ENCODE peak calls at places on chromosomes 12 and 14, in seven cellular contexts. K is ovary, S is HepG2, Y is stomach, M is sigmoid colon, U is A549, L is transverse colon. B is an unnamed sample. For H3K4me1, the result is how much of the 10 kb centered on the place peaks cover.

GRCh38 chr12:73598626-73599025 is 939.0 kb upstream of the ATXN7L3B start:
- DNase-seq in K (no peak), S (no peak), Y (no peak), M (no peak), U (no peak), L (no peak), B (no peak)

GRCh38 chr14:70670992-70671651 is 29.4 kb downstream of the TTC9 start:
- DNase-seq in K (no peak), S (no peak), Y (no peak), M (no peak), U (no peak), L (no peak), B (no peak)

GRCh38 chr12:86456241-86456640 is 200.1 kb upstream of the MGAT4C start:
- DNase-seq in K (no peak), S (no peak), Y (no peak), M (no peak), U (no peak), L (no peak), B (no peak)

GRCh38 chr14:68470361-68470760 is 322.5 kb downstream of the ZFP36L1 start:
- DNase-seq in K (no peak), S (no peak), Y (no peak), M (no peak), U (no peak), L (no peak), B (no peak)

GRCh38 chr14:74840603-74841030 is 35.3 kb downstream of the PROX2 start:
- DNase-seq in K (no peak), S (no peak), Y (no peak), M (no peak), U (no peak), L (no peak), B (no peak)

GRCh38 chr12:124359671-124360581 is 65.0 kb downstream of the RFLNA start:
- DNase-seq in K (peak), S (no peak), Y (peak), M (peak), U (no peak), L (peak), B (peak)

GRCh38 chr12:28027947-28028724 is 55.6 kb upstream of the PTHLH start:
- DNase-seq in K (no peak), S (no peak), Y (no peak), M (no peak), U (no peak), L (no peak), B (no peak)

GRCh38 chr14:67440513-67440912 is 28.5 kb upstream of the PLEK2 start:
- DNase-seq in K (no peak), S (no peak), Y (no peak), M (no peak), U (no peak), L (peak), B (no peak)

GRCh38 chr14:65849558-65849957 is 437.0 kb downstream of the FUT8 start:
- DNase-seq in K (no peak), S (no peak), Y (no peak), M (no peak), U (no peak), L (no peak), B (no peak)

GRCh38 chr12:119014368-119014767 is 33.0 kb downstream of the SRRM4 start:
- DNase-seq in K (no peak), S (no peak), Y (no peak), M (no peak), U (no peak), L (no peak), B (no peak)

GRCh38 chr12:25384954-25385216 is 134.2 kb upstream of the KRAS start:
- DNase-seq in K (no peak), S (no peak), Y (no peak), M (no peak), U (no peak), L (no peak), B (no peak)

GRCh38 chr12:3838065-3838464 is 35.1 kb downstream of the PARP11 start:
- DNase-seq in K (no peak), S (no peak), Y (no peak), M (no peak), U (no peak), L (no peak), B (no peak)

GRCh38 chr14:92316937-92317336 is 6.0 kb upstream of the SLC24A4 start:
- DNase-seq in K (no peak), S (no peak), Y (no peak), M (no peak), U (peak), L (no peak), B (no peak)

GRCh38 chr14:57420986-57421385 is 30.6 kb downstream of the NAA30 start:
- DNase-seq in K (no peak), S (no peak), Y (no peak), M (no peak), U (no peak), L (no peak), B (no peak)

GRCh38 chr12:117803013-117803412 is 165.8 kb downstream of the KSR2 start:
- DNase-seq in K (no peak), S (peak), Y (no peak), M (no peak), U (peak), L (peak), B (no peak)

GRCh38 chr12:105347486-105347885 is 17.0 kb downstream of the C12orf75 start:
- DNase-seq in K (no peak), S (no peak), Y (no peak), M (no peak), U (no peak), L (no peak), B (no peak)

GRCh38 chr12:53722450-53723041 is 4.7 kb downstream of the CALCOCO1 start:
- DNase-seq in K (no peak), S (no peak), Y (no peak), M (peak), U (no peak), L (no peak), B (no peak)

GRCh38 chr14:24289649-24290283 is 9.8 kb downstream of the DHRS1 start:
- DNase-seq in K (no peak), S (no peak), Y (no peak), M (no peak), U (no peak), L (no peak), B (no peak)

GRCh38 chr12:75528692-75529091 is 17.3 kb upstream of the KRR1 start:
- DNase-seq in K (no peak), S (no peak), Y (no peak), M (no peak), U (no peak), L (no peak), B (no peak)

GRCh38 chr12:75528272-75528671 is 16.9 kb upstream of the KRR1 start:
- DNase-seq in K (no peak), S (no peak), Y (no peak), M (no peak), U (no peak), L (no peak), B (no peak)

GRCh38 chr12:75529826-75530225 is 18.4 kb upstream of the KRR1 start:
- DNase-seq in K (no peak), S (no peak), Y (no peak), M (no peak), U (no peak), L (no peak), B (no peak)

GRCh38 chr12:75525263-75525662 is 13.9 kb upstream of the KRR1 start:
- DNase-seq in K (no peak), S (no peak), Y (no peak), M (no peak), U (no peak), L (no peak), B (no peak)

DNA sequence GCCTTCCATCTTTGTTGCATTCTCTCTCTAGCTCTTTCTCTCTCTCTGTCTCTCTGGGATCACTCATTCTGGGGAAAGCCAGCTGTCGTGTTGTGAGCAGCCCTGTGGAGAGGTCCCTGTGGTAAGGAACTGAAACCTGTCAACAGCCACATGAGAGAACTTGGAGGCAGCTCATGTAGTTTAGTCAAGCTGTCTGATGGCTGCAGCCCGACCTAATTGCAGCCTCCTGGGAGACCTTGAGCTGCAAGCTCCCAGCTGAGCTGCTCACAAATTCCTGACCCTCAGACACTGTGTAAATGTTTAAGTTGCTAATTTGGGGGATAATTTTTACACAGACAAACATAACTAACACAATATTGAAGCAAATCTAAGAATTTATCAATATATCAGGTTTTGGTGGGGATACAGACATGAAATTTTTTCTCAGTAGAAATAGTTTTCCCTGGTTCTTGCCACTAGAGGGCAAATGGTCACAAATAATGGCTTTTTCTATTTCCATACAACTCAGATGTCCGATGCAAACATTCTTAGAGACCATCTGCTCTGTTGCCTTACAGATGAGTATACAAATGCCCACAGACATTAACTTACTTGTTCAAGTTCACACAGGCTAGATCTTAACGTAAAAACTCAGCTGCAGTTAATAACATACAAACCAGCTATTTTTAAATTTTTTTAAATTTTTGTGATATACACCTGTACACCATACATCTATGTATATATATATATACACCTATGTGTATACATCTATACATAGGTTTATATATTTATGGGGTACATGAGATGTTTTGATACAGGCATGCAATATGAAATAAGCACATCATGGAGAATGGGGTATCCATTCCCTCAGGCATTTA is 15.5 kb upstream of the KRR1 start:
- DNase-seq in K (no peak), S (peak), Y (no peak), M (peak), U (peak), L (no peak), B (no peak)
- TF ChIP-seq EP300 in K (no peak), S (no peak), Y (no peak), M (no peak), U (no peak), L (no peak), B (no peak)

GRCh38 chr14:103692871-103693270 is 22.4 kb downstream of the XRCC3 start:
- DNase-seq in K (no peak), S (no peak), Y (no peak), M (no peak), U (no peak), L (peak), B (peak)

GRCh38 chr14:103695331-103696026 is 19.8 kb downstream of the XRCC3 start:
- DNase-seq in K (no peak), S (no peak), Y (no peak), M (no peak), U (no peak), L (no peak), B (no peak)

GRCh38 chr14:103696027-103696402 is 19.2 kb downstream of the XRCC3 start:
- DNase-seq in K (no peak), S (no peak), Y (no peak), M (no peak), U (no peak), L (no peak), B (no peak)

GRCh38 chr14:103693514-103693913 is 21.7 kb downstream of the XRCC3 start:
- DNase-seq in K (no peak), S (no peak), Y (peak), M (no peak), U (no peak), L (peak), B (no peak)

DNA sequence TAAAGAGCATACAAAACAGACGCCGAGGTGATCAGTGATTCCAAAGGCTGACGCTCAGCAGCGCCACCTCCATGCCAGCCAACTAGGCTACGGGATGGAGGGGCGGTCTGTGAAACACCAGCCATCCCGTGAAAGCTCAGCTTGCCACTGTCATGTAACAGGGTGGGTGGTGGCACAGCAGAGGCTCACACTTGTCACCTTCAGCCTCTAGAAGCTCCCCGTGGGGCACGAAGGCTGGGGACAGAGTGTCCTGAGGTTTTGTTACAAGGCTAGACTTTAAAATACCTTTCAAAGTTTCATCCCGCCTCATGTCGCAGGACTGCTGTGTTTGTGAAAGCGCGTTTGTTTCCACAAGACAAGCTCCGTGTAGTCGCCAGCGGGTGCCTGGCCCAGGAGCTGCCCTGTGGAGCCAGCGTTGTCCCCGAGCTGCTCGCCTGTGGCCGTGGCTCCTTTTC is 20.7 kb downstream of the XRCC3 start:
- DNase-seq in K (no peak), S (no peak), Y (no peak), M (no peak), U (no peak), L (no peak), B (no peak)
- H3K4me1 ChIP-seq in K (under half), S (under half), Y (under half), M (under half), U (under half), L (under half), B (half or more)

GRCh38 chr12:108318472-108319275 is 20.4 kb downstream of the CMKLR1 start:
- DNase-seq in K (no peak), S (no peak), Y (no peak), M (no peak), U (no peak), L (no peak), B (no peak)

GRCh38 chr12:108319277-108320234 is 19.6 kb downstream of the CMKLR1 start:
- DNase-seq in K (no peak), S (no peak), Y (no peak), M (no peak), U (no peak), L (no peak), B (no peak)

GRCh38 chr12:108321688-108322087 is 17.4 kb downstream of the CMKLR1 start:
- DNase-seq in K (no peak), S (no peak), Y (no peak), M (no peak), U (no peak), L (no peak), B (no peak)

GRCh38 chr12:108322998-108323397 is 16.1 kb downstream of the CMKLR1 start:
- DNase-seq in K (no peak), S (no peak), Y (no peak), M (no peak), U (no peak), L (no peak), B (no peak)

GRCh38 chr12:108320503-108321293 is 18.4 kb downstream of the CMKLR1 start:
- DNase-seq in K (no peak), S (no peak), Y (no peak), M (no peak), U (no peak), L (no peak), B (no peak)
- TF ChIP-seq CTCF in K (no peak), S (no peak), Y (no peak), M (no peak), U (no peak), L (no peak), B (no peak)

DNA sequence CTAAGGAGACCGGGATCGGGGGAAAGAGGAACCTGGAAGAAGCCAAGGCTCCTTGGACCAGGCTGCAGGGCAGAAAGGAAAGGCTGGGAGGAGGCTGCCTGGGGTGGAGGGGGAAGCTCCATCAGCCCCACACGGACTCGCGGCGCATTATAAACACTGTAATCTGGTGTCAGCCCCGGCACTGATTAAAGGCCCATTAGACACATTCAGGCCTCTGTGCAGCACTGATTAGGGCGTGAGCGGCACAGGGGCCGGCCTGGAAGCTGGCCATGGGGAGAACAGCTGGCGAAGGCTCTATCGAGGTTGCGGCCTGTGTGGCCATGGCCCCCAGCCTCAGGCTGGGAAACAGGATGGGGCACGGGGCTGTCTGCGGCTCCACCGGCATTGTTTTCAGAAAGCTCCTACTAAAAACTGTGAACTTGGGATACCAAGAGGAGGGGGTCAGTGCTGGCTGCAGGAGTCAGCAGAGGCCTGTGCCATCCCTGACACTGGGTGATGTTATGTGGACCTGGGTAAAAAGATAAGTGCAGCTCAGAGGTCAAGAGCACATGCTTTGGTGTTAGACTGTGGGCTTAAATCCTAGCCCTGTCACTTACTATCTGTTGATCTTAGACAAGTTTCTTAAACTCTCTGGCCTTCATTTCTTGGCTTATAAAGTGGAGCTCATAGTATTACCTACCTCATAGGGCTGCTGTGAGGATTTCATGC is 10.6 kb downstream of the ACVRL1 start:
- DNase-seq in K (no peak), S (no peak), Y (peak), M (peak), U (no peak), L (no peak), B (no peak)
- TF ChIP-seq EP300 in K (no peak), S (no peak), Y (no peak), M (no peak), U (no peak), L (no peak), B (no peak)

GRCh38 chr12:67968316-67968715 is 20.9 kb upstream of the IFNG-AS1 start:
- DNase-seq in K (no peak), S (no peak), Y (no peak), M (no peak), U (no peak), L (no peak), B (no peak)
- H3K4me1 ChIP-seq in K (under half), S (under half), Y (under half), M (under half), U (under half), L (under half), B (under half)

GRCh38 chr12:113003631-113004030 is 25.3 kb downstream of the OAS2 start:
- DNase-seq in K (no peak), S (no peak), Y (no peak), M (no peak), U (no peak), L (no peak), B (no peak)

GRCh38 chr12:113000433-113000832 is 22.1 kb downstream of the OAS2 start:
- DNase-seq in K (no peak), S (no peak), Y (no peak), M (no peak), U (no peak), L (no peak), B (no peak)

GRCh38 chr12:113002676-113003075 is 24.4 kb downstream of the OAS2 start:
- DNase-seq in K (no peak), S (no peak), Y (no peak), M (no peak), U (no peak), L (no peak), B (no peak)

GRCh38 chr12:112998997-112999767 is 20.9 kb downstream of the OAS2 start:
- DNase-seq in K (no peak), S (no peak), Y (no peak), M (no peak), U (no peak), L (peak), B (no peak)

GRCh38 chr12:113002155-113002554 is 23.8 kb downstream of the OAS2 start:
- DNase-seq in K (no peak), S (peak), Y (no peak), M (no peak), U (peak), L (no peak), B (no peak)
- TF ChIP-seq CTCF in K (no peak), S (peak), Y (peak), M (no peak), U (no peak), L (no peak), B (no peak)

GRCh38 chr12:80299976-80300375 is 144.1 kb upstream of the PTPRQ start:
- DNase-seq in K (no peak), S (no peak), Y (no peak), M (no peak), U (no peak), L (no peak), B (no peak)
- TF ChIP-seq EP300 in K (no peak), S (no peak), Y (no peak), M (no peak), U (no peak), L (no peak), B (no peak)

DNA sequence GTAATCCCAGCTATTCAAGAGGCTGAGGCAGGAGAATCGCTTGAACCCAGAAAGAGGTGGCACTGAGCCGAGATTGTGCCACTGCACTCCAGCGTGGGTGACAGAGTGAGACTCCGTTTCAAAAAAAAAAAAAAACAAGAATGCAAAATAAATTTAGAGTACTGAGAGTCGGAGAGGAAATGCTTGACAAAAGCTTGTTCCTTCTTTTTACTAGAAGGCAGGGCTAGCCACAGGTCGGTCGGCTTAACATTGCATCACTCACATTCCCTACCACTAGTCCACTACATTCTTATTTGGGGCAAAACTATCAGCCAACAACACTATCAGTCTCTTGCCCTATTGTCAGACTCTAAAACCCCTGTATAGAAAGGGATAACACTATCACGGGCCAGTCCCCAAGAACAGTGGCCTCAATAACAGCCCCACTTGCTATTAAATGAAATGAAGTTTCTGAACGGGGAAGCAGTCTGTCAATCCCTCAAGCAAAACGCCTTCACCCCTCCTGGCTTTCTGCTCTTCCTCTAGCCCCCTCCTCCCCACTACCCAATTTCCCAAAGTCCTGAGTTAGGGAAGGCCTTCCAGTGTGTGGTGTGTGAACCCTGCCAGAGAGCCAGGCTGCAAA is 1.0 kb downstream of the RNF41 start:
- DNase-seq in K (no peak), S (no peak), Y (no peak), M (no peak), U (no peak), L (no peak), B (no peak)
- H3K4me1 ChIP-seq in K (under half), S (under half), Y (under half), M (half or more), U (under half), L (under half), B (under half)

GRCh38 chr12:120457133-120457532 is 10.9 kb downstream of the GATC start:
- DNase-seq in K (no peak), S (peak), Y (no peak), M (no peak), U (peak), L (no peak), B (no peak)
- TF ChIP-seq CTCF in K (no peak), S (peak), Y (no peak), M (no peak), U (peak), L (peak), B (no peak)